ENCODE peak calls at places on chromosomes 5 and 9, in four cellular contexts. N is lung, C is suprapubic skin, Y is GM12864. V is an unnamed sample.

GRCh38 chr5:164326219-164326618 is 820.8 kb downstream of the MAT2B start:
- DNase-seq in N (no peak), C (no peak), Y (no peak), V (peak; percentile 10)

GRCh38 chr9:13485068-13485596 is 205.6 kb upstream of the MPDZ start:
- DNase-seq in N (peak; percentile 30), C (no peak), Y (no peak), V (no peak)

GRCh38 chr5:64947031-64947430 is 178.3 kb downstream of the CWC27 start:
- DNase-seq in N (no peak), C (no peak), Y (no peak), V (no peak)

GRCh38 chr5:68344447-68345111 is 129.0 kb downstream of the PIK3R1 start:
- DNase-seq in N (no peak), C (no peak), Y (no peak), V (peak; percentile 48)

GRCh38 chr5:52799983-52800393 is 12.3 kb downstream of the ITGA1 start:
- DNase-seq in N (peak; percentile 96), C (peak; percentile 95), Y (peak; percentile 86), V (peak; percentile 97)

GRCh38 chr5:174547814-174548213 is 176.6 kb upstream of the MSX2 start:
- DNase-seq in N (no peak), C (no peak), Y (no peak), V (no peak)

GRCh38 chr9:123763910-123764588 is 165.9 kb downstream of the DENND1A start:
- DNase-seq in N (no peak), C (no peak), Y (no peak), V (no peak)

GRCh38 chr9:124309665-124310064 is 51.9 kb downstream of the NEK6 start:
- DNase-seq in N (peak; percentile 49), C (no peak), Y (no peak), V (no peak)

GRCh38 chr9:136520053-136520540 is 25.8 kb downstream of the NOTCH1 start:
- DNase-seq in N (peak; percentile 83), C (no peak), Y (no peak), V (no peak)

GRCh38 chr9:126700296-126700695 is 86.6 kb downstream of the LMX1B start:
- DNase-seq in N (no peak), C (peak; percentile 42), Y (no peak), V (no peak)

GRCh38 chr9:89464991-89465390 is 32.9 kb downstream of the SEMA4D start:
- DNase-seq in N (no peak), C (no peak), Y (no peak), V (no peak)

GRCh38 chr5:170860818-170861217 is 1.0 kb upstream of the RANBP17 start:
- DNase-seq in N (no peak), C (no peak), Y (no peak), V (no peak)

GRCh38 chr5:171272996-171273970 is 35.8 kb upstream of the TLX3 start:
- DNase-seq in N (no peak), C (no peak), Y (no peak), V (peak; percentile 47)

GRCh38 chr9:90871327-90871935 is 69.8 kb downstream of the SYK start:
- DNase-seq in N (no peak), C (no peak), Y (no peak), V (no peak)

GRCh38 chr5:23451156-23451555 is 56.3 kb upstream of the PRDM9 start:
- DNase-seq in N (no peak), C (no peak), Y (no peak), V (no peak)

GRCh38 chr5:173888473-173889135 is 455 bp downstream of the CPEB4 start:
- DNase-seq in N (no peak), C (no peak), Y (no peak), V (no peak)

GRCh38 chr9:2621678-2622360 is at the start of gene VLDLR:
- DNase-seq in N (peak; percentile 48), C (no peak), Y (no peak), V (peak; percentile 33)

GRCh38 chr9:122005597-122005996 is 87.5 kb downstream of the TTLL11 start:
- DNase-seq in N (no peak), C (no peak), Y (no peak), V (no peak)

GRCh38 chr9:96867282-96867814 is 13.0 kb upstream of the ZNF782 start:
- DNase-seq in N (no peak), C (no peak), Y (no peak), V (no peak)

GRCh38 chr5:104606258-104606829 is 1043.8 kb upstream of the NUDT12 start:
- DNase-seq in N (no peak), C (no peak), Y (no peak), V (no peak)

GRCh38 chr5:126508251-126508961 is 85.2 kb downstream of the GRAMD2B start:
- DNase-seq in N (no peak), C (no peak), Y (no peak), V (no peak)

GRCh38 chr5:66362021-66362420 is 217.9 kb downstream of the SREK1 start:
- DNase-seq in N (no peak), C (no peak), Y (no peak), V (no peak)

GRCh38 chr9:34072868-34073590 is 24.3 kb upstream of the UBAP2 start:
- DNase-seq in N (peak; percentile 71), C (no peak), Y (no peak), V (no peak)

GRCh38 chr9:35935755-35936509 is 22.0 kb downstream of the OR2S2 start:
- DNase-seq in N (no peak), C (no peak), Y (no peak), V (no peak)

GRCh38 chr9:77469515-77470197 is 178.5 kb downstream of the GNA14 start:
- DNase-seq in N (no peak), C (no peak), Y (no peak), V (no peak)

GRCh38 chr5:161311141-161311708 is 235.3 kb downstream of the GABRB2 start:
- DNase-seq in N (no peak), C (no peak), Y (peak; percentile 73), V (peak; percentile 86)

GRCh38 chr5:148090780-148091221 is 27.0 kb downstream of the SPINK5 start:
- DNase-seq in N (no peak), C (no peak), Y (no peak), V (peak; percentile 49)

GRCh38 chr9:125423964-125424363 is 162.3 kb downstream of the GAPVD1 start:
- DNase-seq in N (no peak), C (no peak), Y (no peak), V (no peak)

GRCh38 chr5:136022965-136023364 is 5.8 kb upstream of the TGFBI start:
- DNase-seq in N (no peak), C (no peak), Y (no peak), V (no peak)

GRCh38 chr5:68137451-68138190 is 77.9 kb upstream of the PIK3R1 start:
- DNase-seq in N (no peak), C (no peak), Y (no peak), V (peak; percentile 38)

GRCh38 chr5:180003145-180003544 is 68.4 kb downstream of the RNF130 start:
- DNase-seq in N (no peak), C (no peak), Y (no peak), V (no peak)

GRCh38 chr9:128575469-128575868 is 23.1 kb downstream of the SPTAN1 start:
- DNase-seq in N (no peak), C (no peak), Y (no peak), V (no peak)

GRCh38 chr5:167916706-167917105 is 374.7 kb upstream of the WWC1 start:
- DNase-seq in N (no peak), C (no peak), Y (no peak), V (no peak)

GRCh38 chr9:14271078-14271673 is 42.8 kb downstream of the NFIB start:
- DNase-seq in N (peak; percentile 32), C (peak; percentile 70), Y (no peak), V (no peak)

GRCh38 chr9:98074119-98074990 is 17.8 kb downstream of the NANS start:
- DNase-seq in N (peak; percentile 63), C (no peak), Y (no peak), V (peak; percentile 56)
- H3K4me3 ChIP-seq in N (no peak overlapping the region), C (no peak overlapping the region), Y (no peak overlapping the region), V (no peak overlapping the region)

DNA sequence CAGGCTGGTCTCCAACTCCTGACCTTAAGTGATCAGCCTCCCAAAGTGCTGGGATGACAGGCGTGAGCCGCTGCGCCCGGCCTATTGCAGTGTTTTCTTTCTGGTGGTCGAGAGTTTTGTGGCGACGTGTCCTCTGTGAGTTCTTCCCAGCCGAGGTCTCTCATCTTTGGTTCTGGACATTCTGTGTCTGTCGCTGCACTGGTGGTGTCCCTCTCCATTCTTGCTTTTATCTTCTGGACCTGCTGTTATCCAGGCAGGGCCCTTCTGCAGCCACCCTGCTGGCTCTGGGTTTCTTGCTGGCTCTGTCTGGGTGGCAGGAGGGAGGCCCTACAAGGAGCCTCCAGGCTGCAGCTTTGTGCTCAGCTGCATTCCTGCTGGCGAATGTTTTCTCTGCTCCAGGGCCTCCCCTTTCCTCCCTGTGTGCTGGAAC is 49.1 kb upstream of the EXOC3 start:
- DNase-seq in N (no peak), C (peak; percentile 46), Y (no peak), V (no peak)
- TF ChIP-seq CTCF in N (no peak), C (no peak), Y (no peak), V (no peak)

DNA sequence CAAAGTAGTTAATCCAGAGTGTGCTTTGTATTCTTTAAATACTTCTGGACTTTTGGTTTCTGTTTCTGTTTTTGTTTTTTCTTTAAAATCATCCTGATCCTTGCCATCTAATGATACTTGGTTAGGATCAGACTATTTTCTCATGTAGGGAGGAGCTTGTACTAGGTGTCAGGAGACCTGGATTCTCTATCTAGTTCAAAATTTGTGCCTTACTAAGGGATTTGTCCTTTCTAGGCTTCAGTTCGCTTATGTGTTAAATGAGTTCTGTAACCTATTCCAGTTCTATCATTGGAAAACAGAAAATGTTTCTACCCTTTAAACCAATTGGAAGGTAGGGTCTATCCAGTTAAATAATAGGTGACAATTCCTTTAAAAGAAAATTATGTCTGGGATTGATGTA is 3.3 kb upstream of the MEF2C start:
- DNase-seq in N (no peak), C (no peak), Y (no peak), V (no peak)
- H3K4me3 ChIP-seq in N (no peak overlapping the region), C (peak overlapping the region; percentile 20), Y (peak overlapping the region; percentile 48), V (peak overlapping the region; percentile 94)

DNA sequence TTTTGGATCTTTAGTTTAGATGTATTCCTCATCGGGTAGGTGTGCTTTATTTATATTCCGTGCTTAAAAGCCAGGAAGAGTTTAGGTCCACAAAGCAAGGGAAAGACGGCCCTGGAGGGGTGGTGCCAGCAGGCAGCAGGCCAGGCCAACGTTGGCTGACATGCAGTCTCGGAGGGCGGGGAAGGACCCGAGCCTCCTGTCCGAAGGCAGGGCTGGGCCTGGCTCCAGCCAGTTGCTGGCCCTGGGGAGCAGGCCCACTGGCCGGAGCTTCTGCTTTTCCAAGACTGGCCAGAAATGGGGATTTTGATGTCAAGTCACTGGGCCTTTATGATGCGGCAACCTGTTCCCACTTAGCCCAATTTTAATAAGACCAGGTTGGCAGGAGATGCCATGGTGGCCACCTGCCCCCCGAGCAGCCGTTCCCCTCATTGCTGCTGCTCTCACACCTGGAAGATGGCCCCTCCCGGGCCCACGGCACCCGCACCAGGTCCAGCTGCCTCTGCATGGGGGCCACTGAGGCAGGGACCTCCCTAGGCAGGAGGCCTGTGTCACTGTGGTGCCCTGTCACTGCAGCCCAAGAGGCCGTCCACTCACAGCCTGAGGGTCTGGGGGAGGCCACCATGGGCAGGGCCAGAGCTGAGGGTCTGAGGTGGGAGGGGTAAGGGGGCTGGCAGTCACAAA is 23.2 kb downstream of the LPCAT1 start:
- DNase-seq in N (no peak), C (no peak), Y (no peak), V (no peak)
- TF ChIP-seq CTCF in N (no peak), C (no peak), Y (no peak), V (no peak)

GRCh38 chr9:129623331-129623730 is 2.4 kb upstream of the C9orf50 start:
- DNase-seq in N (no peak), C (no peak), Y (no peak), V (no peak)

GRCh38 chr9:129617167-129617566 is 3.7 kb downstream of the C9orf50 start:
- DNase-seq in N (no peak), C (no peak), Y (no peak), V (peak; percentile 31)

GRCh38 chr9:129619787-129620668 is 873 bp downstream of the C9orf50 start:
- DNase-seq in N (no peak), C (no peak), Y (no peak), V (no peak)

GRCh38 chr9:129624168-129624759 is 1.7 kb upstream of the NTMT1 start:
- DNase-seq in N (peak; percentile 50), C (peak; percentile 76), Y (no peak), V (peak; percentile 59)

GRCh38 chr9:129620669-129621295 is at the start of gene C9orf50:
- DNase-seq in N (no peak), C (no peak), Y (no peak), V (no peak)
- H3K4me3 ChIP-seq in N (peak within 1 kb of the TSS; percentile 20), C (peak within 1 kb of the TSS; percentile 61), Y (no peak within 1 kb of the TSS), V (no peak within 1 kb of the TSS)

V was measured in GM12865.